ENCODE peak calls at places on chromosomes 12 and 14, in seven cellular contexts. One of them, this sample, is unnamed.

GRCh38 chr12:6074979-6075585 is 49.4 kb downstream of the VWF start:
- DNase-seq in HepG2: no peak
- DNase-seq in HCT116: no peak
- DNase-seq in heart left ventricle: peak
- DNase-seq in tibial artery: no peak
- DNase-seq in fibroblast of lung: no peak
- DNase-seq in cardiac muscle cell: no peak
- DNase-seq in this sample: no peak

GRCh38 chr12:131801254-131801866 is 26.8 kb upstream of the MMP17 start:
- DNase-seq in heart left ventricle: no peak
- DNase-seq in fibroblast of lung: no peak
- DNase-seq in tibial artery: no peak
- DNase-seq in HCT116: no peak
- DNase-seq in HepG2: no peak
- DNase-seq in cardiac muscle cell: no peak
- DNase-seq in this sample: no peak

GRCh38 chr12:53939141-53940108 is 794 bp downstream of the HOXC13 start:
- DNase-seq in HCT116: no peak
- DNase-seq in fibroblast of lung: no peak
- DNase-seq in HepG2: peak
- DNase-seq in heart left ventricle: no peak
- DNase-seq in tibial artery: peak
- DNase-seq in cardiac muscle cell: peak
- DNase-seq in this sample: peak

GRCh38 chr12:120242275-120242799 is 23.2 kb downstream of the PXN start:
- DNase-seq in HepG2: no peak
- DNase-seq in heart left ventricle: peak
- DNase-seq in HCT116: no peak
- DNase-seq in cardiac muscle cell: no peak
- DNase-seq in fibroblast of lung: no peak
- DNase-seq in tibial artery: no peak
- DNase-seq in this sample: peak

GRCh38 chr12:108648371-108648770 is 14.7 kb upstream of the SELPLG start:
- DNase-seq in fibroblast of lung: no peak
- DNase-seq in HCT116: no peak
- DNase-seq in tibial artery: no peak
- DNase-seq in cardiac muscle cell: no peak
- DNase-seq in heart left ventricle: no peak
- DNase-seq in HepG2: no peak
- DNase-seq in this sample: no peak

GRCh38 chr12:106296179-106296877 is 6.2 kb upstream of the TCP11L2 start:
- DNase-seq in HepG2: peak
- DNase-seq in heart left ventricle: no peak
- DNase-seq in tibial artery: no peak
- DNase-seq in cardiac muscle cell: no peak
- DNase-seq in fibroblast of lung: peak
- DNase-seq in HCT116: peak
- DNase-seq in this sample: no peak

GRCh38 chr12:21617030-21617429 is 12.4 kb upstream of the GYS2 start:
- DNase-seq in tibial artery: no peak
- DNase-seq in HCT116: no peak
- DNase-seq in heart left ventricle: no peak
- DNase-seq in fibroblast of lung: no peak
- DNase-seq in cardiac muscle cell: no peak
- DNase-seq in HepG2: no peak
- DNase-seq in this sample: no peak

GRCh38 chr12:67268335-67268895 is 743 bp upstream of the CAND1 start:
- DNase-seq in heart left ventricle: peak
- DNase-seq in fibroblast of lung: peak
- DNase-seq in cardiac muscle cell: peak
- DNase-seq in HepG2: peak
- DNase-seq in HCT116: peak
- DNase-seq in tibial artery: peak
- DNase-seq in this sample: peak

GRCh38 chr14:61609143-61609851 is 86.0 kb upstream of the HIF1A start:
- DNase-seq in HCT116: no peak
- DNase-seq in cardiac muscle cell: no peak
- DNase-seq in heart left ventricle: no peak
- DNase-seq in tibial artery: no peak
- DNase-seq in fibroblast of lung: peak
- DNase-seq in HepG2: peak
- DNase-seq in this sample: peak

GRCh38 chr14:47008732-47009131 is 357.2 kb upstream of the RPL10L start:
- DNase-seq in heart left ventricle: no peak
- DNase-seq in HCT116: no peak
- DNase-seq in HepG2: no peak
- DNase-seq in fibroblast of lung: no peak
- DNase-seq in cardiac muscle cell: no peak
- DNase-seq in tibial artery: no peak
- DNase-seq in this sample: no peak

GRCh38 chr12:5546616-5547015 is 114.7 kb downstream of the NTF3 start:
- DNase-seq in cardiac muscle cell: no peak
- DNase-seq in tibial artery: no peak
- DNase-seq in HepG2: no peak
- DNase-seq in heart left ventricle: no peak
- DNase-seq in fibroblast of lung: no peak
- DNase-seq in HCT116: no peak
- DNase-seq in this sample: no peak

GRCh38 chr12:56377310-56377988 is 14.8 kb upstream of the APOF start:
- DNase-seq in heart left ventricle: no peak
- DNase-seq in HCT116: peak
- DNase-seq in fibroblast of lung: peak
- DNase-seq in HepG2: no peak
- DNase-seq in tibial artery: no peak
- DNase-seq in cardiac muscle cell: no peak
- DNase-seq in this sample: no peak

GRCh38 chr14:49727171-49727570 is 34.3 kb downstream of the KLHDC1 start:
- DNase-seq in tibial artery: no peak
- DNase-seq in cardiac muscle cell: no peak
- DNase-seq in HCT116: no peak
- DNase-seq in HepG2: peak
- DNase-seq in fibroblast of lung: no peak
- DNase-seq in heart left ventricle: no peak
- DNase-seq in this sample: no peak

GRCh38 chr12:87368259-87368658 is 660.9 kb downstream of the C12orf50 start:
- DNase-seq in heart left ventricle: no peak
- DNase-seq in fibroblast of lung: no peak
- DNase-seq in cardiac muscle cell: no peak
- DNase-seq in HCT116: no peak
- DNase-seq in tibial artery: no peak
- DNase-seq in HepG2: no peak
- DNase-seq in this sample: no peak

GRCh38 chr12:109727039-109727723 is 13.6 kb downstream of the FAM222A start:
- DNase-seq in heart left ventricle: no peak
- DNase-seq in HCT116: no peak
- DNase-seq in cardiac muscle cell: no peak
- DNase-seq in fibroblast of lung: no peak
- DNase-seq in tibial artery: no peak
- DNase-seq in HepG2: peak
- DNase-seq in this sample: no peak

GRCh38 chr14:93648440-93649168 is 139.7 kb downstream of the PRIMA1 start:
- DNase-seq in HCT116: peak
- DNase-seq in HepG2: peak
- DNase-seq in cardiac muscle cell: peak
- DNase-seq in tibial artery: no peak
- DNase-seq in heart left ventricle: no peak
- DNase-seq in fibroblast of lung: no peak
- DNase-seq in this sample: peak

DNA sequence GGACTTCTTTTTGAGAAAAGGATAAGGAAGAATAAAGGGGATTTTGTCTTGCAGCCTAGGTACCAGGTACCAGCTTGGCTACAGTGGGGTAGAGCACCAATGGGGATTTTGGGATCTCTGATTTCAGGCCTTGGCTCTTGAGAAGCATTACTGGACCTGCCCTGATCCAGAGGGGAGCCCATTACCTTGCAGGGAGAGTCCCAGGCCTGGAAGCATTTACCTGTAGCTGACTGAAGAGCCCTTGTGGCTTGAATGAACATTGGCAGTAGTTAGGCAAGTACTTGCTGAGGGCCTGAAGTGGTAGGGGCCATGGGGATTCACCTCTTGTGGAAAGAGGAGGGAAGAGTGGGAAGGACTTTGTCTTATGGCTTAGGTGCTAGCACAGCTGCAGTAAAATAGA is 308.2 kb upstream of the FBXO33 start:
- DNase-seq in HCT116: no peak
- DNase-seq in tibial artery: no peak
- DNase-seq in fibroblast of lung: no peak
- DNase-seq in heart left ventricle: no peak
- DNase-seq in HepG2: no peak
- DNase-seq in cardiac muscle cell: no peak
- DNase-seq in this sample: no peak
- TF ChIP-seq CTCF in HCT116: no peak
- TF ChIP-seq CTCF in tibial artery: no peak
- TF ChIP-seq CTCF in fibroblast of lung: no peak
- TF ChIP-seq CTCF in heart left ventricle: no peak
- TF ChIP-seq CTCF in HepG2: no peak
- TF ChIP-seq CTCF in cardiac muscle cell: no peak
- TF ChIP-seq CTCF in this sample: no peak

GRCh38 chr12:49641748-49642369 is 18.5 kb downstream of the PRPF40B start:
- DNase-seq in tibial artery: no peak
- DNase-seq in fibroblast of lung: no peak
- DNase-seq in HepG2: no peak
- DNase-seq in HCT116: no peak
- DNase-seq in cardiac muscle cell: no peak
- DNase-seq in heart left ventricle: no peak
- DNase-seq in this sample: no peak

GRCh38 chr12:49642370-49642802 is 19.0 kb downstream of the PRPF40B start:
- DNase-seq in tibial artery: no peak
- DNase-seq in heart left ventricle: no peak
- DNase-seq in fibroblast of lung: no peak
- DNase-seq in HepG2: peak
- DNase-seq in HCT116: no peak
- DNase-seq in cardiac muscle cell: no peak
- DNase-seq in this sample: no peak

GRCh38 chr12:49643961-49644619 is 20.7 kb downstream of the PRPF40B start:
- DNase-seq in HCT116: no peak
- DNase-seq in cardiac muscle cell: no peak
- DNase-seq in HepG2: no peak
- DNase-seq in fibroblast of lung: no peak
- DNase-seq in tibial artery: no peak
- DNase-seq in heart left ventricle: no peak
- DNase-seq in this sample: no peak

GRCh38 chr12:49644620-49644994 is 21.2 kb downstream of the PRPF40B start:
- DNase-seq in tibial artery: peak
- DNase-seq in heart left ventricle: peak
- DNase-seq in cardiac muscle cell: peak
- DNase-seq in HepG2: peak
- DNase-seq in HCT116: peak
- DNase-seq in fibroblast of lung: peak
- DNase-seq in this sample: peak

DNA sequence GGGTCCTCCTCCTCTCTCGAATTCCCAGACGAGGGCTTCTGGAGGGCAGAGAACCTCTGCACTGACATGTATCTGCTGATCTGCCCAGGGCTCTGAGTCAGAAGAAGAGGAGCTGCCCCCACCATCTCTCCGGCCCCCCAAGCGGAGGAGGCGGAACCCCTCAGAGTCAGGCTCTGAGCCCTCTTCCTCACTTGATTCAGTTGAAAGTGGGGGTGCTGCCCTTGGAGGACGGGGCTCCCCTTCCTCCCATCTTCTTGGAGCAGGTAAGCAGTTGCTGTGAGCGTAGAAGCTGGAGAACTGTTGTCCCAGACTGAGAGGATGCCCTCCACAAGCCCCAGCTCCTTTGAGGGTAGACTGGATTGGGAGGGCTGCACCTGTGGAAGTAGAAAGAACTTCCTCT is 19.8 kb downstream of the PRPF40B start:
- DNase-seq in fibroblast of lung: no peak
- DNase-seq in HepG2: no peak
- DNase-seq in HCT116: no peak
- DNase-seq in heart left ventricle: no peak
- DNase-seq in cardiac muscle cell: no peak
- DNase-seq in tibial artery: no peak
- DNase-seq in this sample: no peak
- TF ChIP-seq CTCF in fibroblast of lung: no peak
- TF ChIP-seq CTCF in HepG2: no peak
- TF ChIP-seq CTCF in HCT116: no peak
- TF ChIP-seq CTCF in heart left ventricle: no peak
- TF ChIP-seq CTCF in cardiac muscle cell: no peak
- TF ChIP-seq CTCF in tibial artery: no peak
- TF ChIP-seq CTCF in this sample: no peak

DNA sequence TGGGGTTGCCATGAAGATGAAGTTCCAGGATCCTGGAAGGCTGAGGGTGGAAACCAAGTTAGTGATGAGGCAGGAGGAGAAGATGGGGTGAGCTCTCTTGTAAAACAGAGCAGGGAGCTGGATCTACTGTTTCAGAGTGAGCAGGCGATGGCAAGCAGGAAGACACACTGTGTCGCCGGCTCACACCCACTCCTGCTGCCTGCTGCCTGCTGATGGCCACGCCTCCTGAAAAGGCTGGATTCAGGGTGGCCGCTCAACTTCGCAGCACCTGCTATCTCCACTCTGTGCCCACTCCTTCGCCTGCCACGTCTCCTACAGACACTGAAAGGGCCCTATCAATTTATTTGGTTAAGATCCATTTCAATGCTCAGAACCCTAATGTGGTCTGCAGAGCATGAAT is 96.1 kb downstream of the RBM19 start:
- DNase-seq in heart left ventricle: no peak
- DNase-seq in fibroblast of lung: no peak
- DNase-seq in tibial artery: no peak
- DNase-seq in HepG2: no peak
- DNase-seq in HCT116: no peak
- DNase-seq in cardiac muscle cell: no peak
- DNase-seq in this sample: no peak
- TF ChIP-seq CTCF in heart left ventricle: no peak
- TF ChIP-seq CTCF in fibroblast of lung: no peak
- TF ChIP-seq CTCF in tibial artery: no peak
- TF ChIP-seq CTCF in HepG2: no peak
- TF ChIP-seq CTCF in HCT116: no peak
- TF ChIP-seq CTCF in cardiac muscle cell: no peak
- TF ChIP-seq CTCF in this sample: no peak

DNA sequence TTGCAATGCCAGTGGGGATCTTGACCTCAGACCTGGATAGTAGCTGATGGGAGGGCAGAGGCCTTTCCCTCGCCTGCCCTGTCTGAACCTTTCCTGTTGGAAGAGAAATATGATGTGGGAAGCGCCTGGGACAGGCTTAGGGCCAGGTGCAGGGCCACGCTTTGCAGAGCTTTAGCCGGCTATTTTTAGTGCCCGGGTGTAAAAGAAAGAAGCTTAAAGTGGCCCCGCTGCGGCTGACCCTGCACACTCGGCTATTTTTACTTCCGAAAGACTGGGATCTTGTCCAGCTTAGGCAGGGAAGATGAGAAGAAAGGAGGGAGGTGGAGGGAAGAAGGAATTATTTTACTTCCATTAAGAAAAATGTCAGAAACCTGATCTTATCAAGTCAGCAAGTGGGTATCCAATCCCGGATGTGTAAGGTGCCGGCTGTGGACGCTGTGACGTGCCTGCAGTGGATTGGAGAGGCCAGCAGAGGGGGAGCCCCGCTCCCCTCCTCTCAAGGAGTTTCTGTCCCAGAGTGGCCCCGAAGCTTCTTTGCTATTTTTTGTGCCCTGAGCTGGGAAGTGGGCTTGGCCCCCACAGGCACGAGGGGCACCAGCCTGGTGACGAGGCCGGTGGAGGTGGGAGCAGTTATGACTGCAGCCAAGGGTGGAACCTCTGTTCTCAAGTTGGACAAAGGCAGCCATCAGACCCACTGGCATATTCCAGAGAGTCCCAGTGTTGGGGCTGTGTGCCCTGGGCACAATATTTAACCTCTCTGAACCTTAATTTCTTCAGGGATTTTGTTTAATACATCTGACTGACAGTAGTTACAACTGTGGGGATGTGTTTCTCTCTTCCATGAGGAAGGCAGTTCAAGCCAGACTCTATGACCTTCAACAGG is 97.7 kb downstream of the ESRRB start:
- DNase-seq in tibial artery: no peak
- DNase-seq in HepG2: no peak
- DNase-seq in cardiac muscle cell: peak
- DNase-seq in fibroblast of lung: no peak
- DNase-seq in heart left ventricle: peak
- DNase-seq in HCT116: no peak
- DNase-seq in this sample: no peak
- TF ChIP-seq CTCF in tibial artery: no peak
- TF ChIP-seq CTCF in HepG2: no peak
- TF ChIP-seq CTCF in cardiac muscle cell: peak
- TF ChIP-seq CTCF in fibroblast of lung: no peak
- TF ChIP-seq CTCF in heart left ventricle: no peak
- TF ChIP-seq CTCF in HCT116: no peak
- TF ChIP-seq CTCF in this sample: no peak

This sample was measured in endothelial cell.